ENCODE peak calls at places on chromosomes 1 and 21, in five cellular contexts. C is GM12891, W is K562, T is SK-N-SH, S is H1. Q is an unnamed sample.

GRCh38 chr1:107141491-107142369 is 891 bp downstream of the NTNG1 start:
- DNase-seq in S (peak), T (peak), W (peak), C (no peak), Q (no peak)

GRCh38 chr21:17540530-17540929 is 27.7 kb downstream of the CXADR start:
- DNase-seq in T (no peak), S (no peak), C (no peak), W (no peak), Q (no peak)

GRCh38 chr1:23597635-23598388 is 38.5 kb upstream of the ID3 start:
- DNase-seq in S (no peak), W (no peak), T (no peak), C (no peak), Q (no peak)

GRCh38 chr1:77014396-77014795 is 147.1 kb downstream of the ST6GALNAC5 start:
- DNase-seq in W (no peak), S (no peak), C (no peak), T (no peak), Q (no peak)

GRCh38 chr1:180515857-180516388 is 13.5 kb upstream of the ACBD6 start:
- DNase-seq in C (peak), S (peak), T (peak), W (peak), Q (peak)

GRCh38 chr1:68166348-68166747 is 66.0 kb downstream of the WLS start:
- DNase-seq in W (no peak), C (no peak), T (no peak), S (no peak), Q (no peak)

GRCh38 chr1:153627797-153628626 is at the start of gene S100A1:
- DNase-seq in W (peak), T (no peak), C (no peak), S (no peak), Q (no peak)

GRCh38 chr1:230105754-230106625 is 39.0 kb downstream of the GALNT2 start:
- DNase-seq in S (no peak), C (no peak), W (no peak), T (no peak), Q (no peak)

GRCh38 chr1:78254517-78254916 is 208.8 kb downstream of the GIPC2 start:
- DNase-seq in C (no peak), W (no peak), S (no peak), T (no peak), Q (no peak)

GRCh38 chr1:9910425-9911178 is 533 bp upstream of the CTNNBIP1 start:
- DNase-seq in T (peak), C (peak), S (peak), W (peak), Q (peak)

GRCh38 chr1:20386682-20387081 is 96.0 kb downstream of the VWA5B1 start:
- DNase-seq in S (no peak), C (no peak), T (peak), W (no peak), Q (no peak)

GRCh38 chr1:96096138-96097011 is 625.2 kb upstream of the PTBP2 start:
- DNase-seq in C (no peak), T (peak), W (no peak), S (no peak), Q (no peak)

GRCh38 chr1:17125756-17126237 is 6.5 kb upstream of the PADI2 start:
- DNase-seq in C (peak), S (peak), T (peak), W (peak), Q (peak)

GRCh38 chr1:3068400-3069361 is at the start of gene PRDM16:
- DNase-seq in W (no peak), S (peak), T (no peak), C (no peak), Q (no peak)

GRCh38 chr1:230278871-230279582 is 147.1 kb downstream of the PGBD5 start:
- DNase-seq in S (no peak), C (no peak), T (no peak), W (no peak), Q (no peak)

GRCh38 chr1:208216062-208216461 is 28.1 kb downstream of the PLXNA2 start:
- DNase-seq in W (no peak), C (no peak), S (no peak), T (no peak), Q (no peak)

GRCh38 chr1:10753279-10753678 is 43.2 kb downstream of the CASZ1 start:
- DNase-seq in C (no peak), T (peak), S (peak), W (no peak), Q (no peak)

GRCh38 chr1:1928231-1929101 is 9.4 kb upstream of the TMEM52 start:
- DNase-seq in T (no peak), S (no peak), C (no peak), W (no peak), Q (no peak)

GRCh38 chr1:64616039-64616438 is 128.8 kb upstream of the RAVER2 start:
- DNase-seq in C (no peak), W (no peak), T (no peak), S (no peak), Q (no peak)

GRCh38 chr1:18945401-18945849 is 11.1 kb downstream of the IFFO2 start:
- DNase-seq in S (peak), W (no peak), C (no peak), T (no peak), Q (no peak)

GRCh38 chr1:187928288-187928687 is 1099.5 kb downstream of the PLA2G4A start:
- DNase-seq in S (no peak), T (peak), C (no peak), W (no peak), Q (no peak)

GRCh38 chr1:910311-910880 is 13.3 kb upstream of the SAMD11 start:
- DNase-seq in W (no peak), C (peak), S (no peak), T (peak), Q (peak)

GRCh38 chr1:105664495-105664894 is 1392.0 kb upstream of the PRMT6 start:
- DNase-seq in S (no peak), T (no peak), C (no peak), W (no peak), Q (no peak)

GRCh38 chr1:245336149-245336983 is 181.6 kb downstream of the KIF26B start:
- DNase-seq in T (no peak), W (no peak), C (no peak), S (peak), Q (no peak)

GRCh38 chr1:92274939-92275338 is 23.8 kb downstream of the GLMN start:
- DNase-seq in W (no peak), T (no peak), S (no peak), C (no peak), Q (no peak)

GRCh38 chr1:247472035-247472434 is 14.1 kb upstream of the OR2B11 start:
- DNase-seq in T (no peak), W (no peak), C (no peak), S (no peak), Q (no peak)

GRCh38 chr1:53693361-53693760 is 45.6 kb downstream of the GLIS1 start:
- DNase-seq in C (no peak), T (peak), S (no peak), W (no peak), Q (no peak)

GRCh38 chr1:246383791-246384190 is 123.3 kb downstream of the SMYD3 start:
- DNase-seq in W (no peak), T (no peak), S (no peak), C (no peak), Q (no peak)

GRCh38 chr21:44485254-44485793 is 30.0 kb downstream of the LRRC3 start:
- DNase-seq in T (peak), W (peak), C (no peak), S (peak), Q (no peak)
- TF ChIP-seq TAF1 in T (peak), W (no peak), C (no peak), S (peak), Q (no peak)

DNA sequence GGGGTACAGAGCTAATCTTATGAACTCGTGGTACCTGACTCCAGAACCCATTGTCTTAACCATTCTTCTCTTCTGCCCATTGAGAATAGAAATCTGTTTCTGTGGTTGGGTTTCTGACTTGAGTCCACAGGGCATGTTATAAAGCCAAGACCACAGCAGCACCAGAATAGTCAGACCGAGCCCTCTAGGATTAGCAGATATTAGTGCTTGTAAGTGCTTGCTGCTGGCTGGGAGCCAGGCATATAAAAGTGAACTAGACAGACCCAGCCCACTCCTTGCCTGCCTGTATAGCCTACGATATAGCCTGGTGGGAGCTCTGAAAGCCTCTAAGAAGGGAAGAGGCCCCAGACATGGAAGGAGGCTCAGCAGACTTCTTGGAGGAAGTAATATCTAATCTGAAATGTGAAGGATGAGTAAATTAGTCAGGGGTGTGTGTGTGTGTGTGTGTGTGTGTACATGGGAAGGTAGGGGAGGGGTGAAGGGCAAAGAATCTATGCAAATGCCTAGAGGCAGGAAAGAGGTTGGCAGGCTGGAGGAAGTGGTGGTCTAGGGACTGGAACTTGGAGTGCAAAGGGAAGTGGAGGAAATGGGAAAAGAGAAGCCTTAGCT is 169.4 kb downstream of the LMX1A start:
- DNase-seq in C (no peak), S (no peak), W (no peak), T (no peak), Q (no peak)
- TF ChIP-seq POLR2AphosphoS5 in C (no peak), S (no peak), W (no peak), T (no peak), Q (no peak)

GRCh38 chr1:117110774-117111173 is 10.8 kb downstream of the TRIM45 start:
- DNase-seq in S (no peak), C (no peak), T (no peak), W (no peak), Q (no peak)
- TF ChIP-seq TAF1 in S (no peak), C (no peak), T (no peak), W (no peak), Q (no peak)

DNA sequence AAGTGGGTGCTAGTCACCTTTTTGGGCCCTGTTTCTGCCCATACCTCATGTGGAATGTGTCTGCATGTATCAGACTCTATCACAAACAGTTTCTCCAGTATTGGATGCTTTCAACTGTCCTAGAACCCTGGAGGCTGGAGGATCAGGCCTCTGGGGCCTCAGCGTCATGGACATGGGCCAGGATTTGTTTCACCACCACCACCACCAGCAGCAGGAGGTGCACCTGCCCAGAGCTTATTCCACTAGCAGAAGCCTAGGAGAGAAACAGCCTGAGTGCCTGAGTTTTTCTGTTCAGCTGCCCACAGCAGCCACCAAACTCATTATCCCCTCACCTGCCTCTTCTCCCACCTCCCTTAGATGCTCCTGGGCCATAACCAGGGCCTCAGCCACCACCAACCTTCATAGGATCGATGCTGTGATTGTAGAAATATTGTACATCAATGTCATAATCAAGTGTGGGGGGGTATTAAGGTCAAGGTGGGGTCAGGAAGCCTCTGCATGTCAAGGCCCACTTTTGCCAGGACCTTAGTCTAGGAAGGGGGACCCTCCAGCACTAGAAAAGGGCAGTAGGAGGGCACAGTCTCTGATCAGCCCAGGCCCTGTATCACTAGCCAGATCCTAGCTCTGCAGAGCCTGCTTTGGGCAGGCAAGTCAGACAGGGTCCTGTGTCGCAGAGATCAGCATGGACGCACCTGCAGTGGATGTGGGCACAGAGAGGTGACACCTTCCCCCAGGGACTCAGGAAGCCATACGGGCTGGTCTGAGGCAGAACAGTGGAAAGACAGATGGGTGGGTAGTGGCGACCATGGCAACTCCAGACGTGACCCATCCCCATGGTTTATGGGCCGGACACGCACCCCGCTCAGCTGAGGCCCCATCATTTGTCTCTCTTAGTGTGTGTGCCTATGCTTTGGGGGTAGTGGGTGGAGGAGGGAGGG is 9.4 kb downstream of the DMAP1 start:
- DNase-seq in S (no peak), W (no peak), T (peak), C (no peak), Q (no peak)
- TF ChIP-seq POLR2AphosphoS5 in S (peak), W (no peak), T (no peak), C (no peak), Q (no peak)

GRCh38 chr21:36701912-36702621 is 3.2 kb downstream of the SIM2 start:
- DNase-seq in C (no peak), T (no peak), S (peak), W (no peak), Q (no peak)

GRCh38 chr21:36700295-36700960 is 1.5 kb downstream of the SIM2 start:
- DNase-seq in T (no peak), W (no peak), S (peak), C (peak), Q (no peak)

GRCh38 chr21:36702622-36702968 is 3.7 kb downstream of the SIM2 start:
- DNase-seq in W (no peak), C (no peak), T (no peak), S (no peak), Q (no peak)

GRCh38 chr21:36699546-36700294 is 805 bp downstream of the SIM2 start:
- DNase-seq in T (peak), W (no peak), S (peak), C (peak), Q (peak)

DNA sequence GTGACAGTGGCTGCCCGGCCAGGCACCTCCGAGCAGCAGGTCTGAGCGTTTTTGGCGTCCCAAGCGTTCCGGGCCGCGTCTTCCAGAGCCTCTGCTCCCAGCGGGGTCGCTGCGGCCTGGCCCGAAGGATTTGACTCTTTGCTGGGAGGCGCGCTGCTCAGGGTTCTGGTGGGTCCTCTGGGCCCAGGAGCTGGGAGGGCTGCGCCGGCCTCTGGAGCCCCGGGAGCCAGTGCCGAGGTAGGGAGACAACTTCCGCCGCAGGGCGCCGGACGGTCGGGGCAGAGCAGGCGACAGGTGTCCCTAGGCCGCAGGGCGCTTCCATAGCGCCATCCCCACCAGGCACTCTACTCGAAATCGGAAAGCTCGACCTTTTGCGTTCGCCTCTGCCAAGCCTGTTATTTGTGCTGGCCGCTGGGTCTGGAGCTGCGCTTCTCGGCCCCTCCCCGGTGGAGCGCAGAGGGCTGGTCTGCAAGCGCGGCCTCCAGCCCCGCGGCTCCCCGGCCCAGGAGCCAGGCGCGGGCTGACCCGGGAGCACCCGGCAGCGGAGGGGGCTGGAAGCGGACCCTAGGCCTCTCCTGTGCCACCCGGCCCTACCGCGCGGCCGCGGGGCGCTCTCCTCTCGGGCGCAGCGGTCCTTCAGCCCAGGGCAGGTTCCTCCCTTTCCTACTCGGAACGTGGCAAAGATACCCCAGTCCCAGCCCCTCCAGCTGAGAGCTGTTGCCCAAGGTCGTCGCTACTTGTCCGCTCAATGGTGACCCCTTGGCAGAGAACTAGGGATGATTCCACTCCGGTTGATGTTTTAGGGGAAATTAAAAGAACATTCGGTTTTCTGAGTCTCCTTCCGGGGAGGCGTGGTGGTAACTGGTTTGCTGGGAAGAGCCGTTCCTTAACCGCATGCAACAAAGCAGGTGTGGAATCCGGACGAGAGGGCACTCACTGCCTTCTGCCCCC is 2.3 kb downstream of the SIM2 start:
- DNase-seq in C (no peak), T (peak), S (peak), W (no peak), Q (peak)
- TF ChIP-seq TAF1 in C (no peak), T (no peak), S (no peak), W (no peak), Q (no peak)

DNA sequence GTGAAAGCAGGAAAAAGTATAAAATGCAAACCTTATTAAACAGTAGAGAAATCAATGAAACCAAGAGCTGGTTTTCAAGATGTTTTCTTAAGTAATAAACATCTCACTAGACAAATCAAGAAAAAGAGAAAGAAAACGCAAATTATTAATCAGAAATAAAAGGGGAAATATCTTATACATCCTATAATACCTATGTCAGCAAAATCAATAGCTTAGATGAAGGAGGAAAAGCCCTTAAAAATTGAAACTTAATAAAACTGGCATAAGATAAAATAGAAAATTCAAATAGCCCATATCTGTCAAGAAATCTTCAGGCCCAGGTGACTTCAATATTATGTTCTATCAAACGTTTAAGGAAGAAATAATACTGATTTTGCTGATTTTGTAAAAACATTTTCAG is 59.1 kb downstream of the RGS4 start:
- DNase-seq in W (no peak), S (no peak), T (no peak), C (no peak), Q (no peak)
- TF ChIP-seq POLR2AphosphoS5 in W (no peak), S (no peak), T (no peak), C (no peak), Q (no peak)

DNA sequence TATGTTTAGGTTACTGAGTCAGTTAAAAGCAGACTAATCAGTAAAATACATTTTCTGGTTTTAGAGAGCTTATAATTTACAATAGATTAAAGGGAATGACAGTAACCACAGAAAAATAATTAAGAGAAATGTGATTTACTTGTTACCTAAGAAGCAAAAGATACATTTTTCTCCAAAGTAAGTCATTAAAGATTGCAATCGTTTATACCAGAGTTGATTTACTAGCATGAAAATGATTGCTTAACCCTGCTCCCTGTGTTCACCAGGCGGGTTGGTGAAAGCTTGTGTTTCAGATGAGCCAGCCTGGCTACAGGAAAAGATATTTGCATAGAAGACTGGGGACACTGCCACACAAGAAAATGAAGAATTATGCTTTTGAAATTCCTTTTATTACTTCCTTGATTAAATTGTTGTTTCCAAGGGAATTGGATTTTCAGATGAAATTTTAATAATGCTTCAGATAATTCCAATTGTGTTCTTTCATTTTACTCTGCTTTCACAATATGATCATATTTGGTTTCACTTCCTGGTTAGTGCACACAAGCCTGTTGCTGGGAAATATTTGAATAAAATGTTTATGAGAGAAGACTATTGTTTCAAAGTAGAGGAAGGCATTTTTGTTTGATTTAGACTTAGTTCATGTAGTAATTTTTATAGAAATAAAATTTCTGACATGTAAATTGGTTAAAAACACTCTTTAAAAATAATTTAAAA is 28.0 kb downstream of the LRRC8B start:
- DNase-seq in W (no peak), S (no peak), T (no peak), C (no peak), Q (no peak)
- TF ChIP-seq TAF1 in W (no peak), S (no peak), T (no peak), C (no peak), Q (no peak)

GRCh38 chr1:206534552-206534951 is 27.2 kb downstream of the RASSF5 start:
- DNase-seq in S (no peak), W (no peak), C (no peak), T (peak), Q (no peak)
- TF ChIP-seq POLR2AphosphoS5 in S (no peak), W (no peak), C (no peak), T (no peak), Q (no peak)

GRCh38 chr1:59104191-59104760 is 192.6 kb upstream of the FGGY start:
- DNase-seq in S (no peak), T (no peak), W (no peak), C (no peak), Q (no peak)
- TF ChIP-seq TAF1 in S (no peak), T (no peak), W (no peak), C (no peak), Q (no peak)

DNA sequence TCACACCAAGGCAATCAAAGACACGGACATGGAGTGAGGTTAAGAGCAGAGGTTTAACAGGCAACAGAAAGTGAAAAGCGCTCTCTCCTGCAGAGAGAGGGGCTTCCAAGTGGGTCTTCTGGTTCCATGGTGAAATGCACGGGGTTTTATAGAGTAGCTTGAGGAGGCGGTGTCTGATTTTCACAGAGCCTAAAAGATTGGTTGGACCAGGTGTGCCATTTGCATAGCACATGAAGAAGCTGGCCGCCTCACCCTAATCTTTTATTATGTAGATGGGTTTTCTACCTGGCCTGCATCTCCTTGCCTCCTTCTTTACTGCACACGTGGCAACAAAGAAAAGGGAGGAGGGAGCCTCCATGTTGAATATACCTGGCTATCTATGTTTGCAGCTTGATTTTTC is 197.3 kb downstream of the RYR2 start:
- DNase-seq in C (no peak), S (no peak), T (no peak), W (no peak), Q (no peak)
- TF ChIP-seq POLR2AphosphoS5 in C (no peak), S (no peak), T (no peak), W (no peak), Q (no peak)